ENCODE peak calls at places on chromosomes 1 and 21, in ten cellular contexts. N is foreskin fibroblast, I is fibroblast of villous mesenchyme, T is astrocyte of the cerebellum, V is GM23338, D is fibroblast of lung, A is ovary, H is stomach, Y is fibroblast of pulmonary artery, U is H1. Q is an unnamed sample.

GRCh38 chr1:109705411-109705810 is 6.6 kb upstream of the GSTM5 start:
- DNase-seq in N (no peak), I (no peak), T (no peak), V (no peak), D (no peak), A (no peak), H (peak), Y (no peak), U (no peak), Q (no peak)

GRCh38 chr1:235525314-235525713 is 21.1 kb upstream of the B3GALNT2 start:
- DNase-seq in N (peak), I (no peak), T (no peak), V (no peak), D (no peak), A (no peak), H (no peak), Y (peak), U (no peak), Q (no peak)

GRCh38 chr1:180310095-180310494 is 80.0 kb downstream of the LHX4 start:
- DNase-seq in N (peak), I (peak), T (no peak), V (no peak), D (peak), A (no peak), H (no peak), Y (peak), U (no peak), Q (peak)

GRCh38 chr21:32320726-32321125 is 22.1 kb downstream of the MRAP start:
- DNase-seq in N (no peak), I (no peak), T (no peak), V (no peak), D (no peak), A (no peak), H (no peak), Y (no peak), U (no peak), Q (no peak)

GRCh38 chr1:48674641-48675040 is 102.0 kb downstream of the BEND5 start:
- DNase-seq in N (peak), I (peak), T (peak), V (no peak), D (peak), A (no peak), H (no peak), Y (peak), U (no peak), Q (peak)

GRCh38 chr1:162372159-162373071 is 4.2 kb downstream of the SPATA46 start:
- DNase-seq in N (no peak), I (no peak), T (no peak), V (no peak), D (no peak), A (no peak), H (no peak), Y (no peak), U (no peak), Q (no peak)

GRCh38 chr1:19623523-19623922 is 20.6 kb upstream of the NBL1 start:
- DNase-seq in N (peak), I (no peak), T (no peak), V (no peak), D (no peak), A (no peak), H (no peak), Y (no peak), U (no peak), Q (no peak)

GRCh38 chr1:79006564-79006963 is at the start of gene ADGRL4:
- DNase-seq in N (peak), I (peak), T (peak), V (peak), D (peak), A (peak), H (no peak), Y (peak), U (peak), Q (peak)

GRCh38 chr1:220810179-220810653 is 23.5 kb downstream of the MTARC1 start:
- DNase-seq in N (peak), I (peak), T (peak), V (peak), D (peak), A (peak), H (peak), Y (peak), U (no peak), Q (peak)

GRCh38 chr1:39076127-39076798 is 50.1 kb downstream of the NDUFS5 start:
- DNase-seq in N (peak), I (peak), T (peak), V (no peak), D (peak), A (peak), H (peak), Y (peak), U (no peak), Q (peak)

GRCh38 chr1:111190931-111191451 is 9.5 kb downstream of the DENND2D start:
- DNase-seq in N (peak), I (peak), T (no peak), V (no peak), D (peak), A (no peak), H (no peak), Y (peak), U (no peak), Q (peak)

GRCh38 chr1:198491028-198491427 is 49.5 kb downstream of the ATP6V1G3 start:
- DNase-seq in N (no peak), I (no peak), T (no peak), V (peak), D (no peak), A (no peak), H (no peak), Y (no peak), U (no peak), Q (no peak)

GRCh38 chr1:83999316-83999819 is 436 bp upstream of the TTLL7 start:
- DNase-seq in N (peak), I (peak), T (peak), V (peak), D (peak), A (peak), H (peak), Y (peak), U (peak), Q (peak)

GRCh38 chr1:225654688-225655508 is 2.0 kb upstream of the ENAH start:
- DNase-seq in N (no peak), I (no peak), T (no peak), V (no peak), D (no peak), A (no peak), H (no peak), Y (no peak), U (no peak), Q (no peak)

GRCh38 chr21:45615145-45615711 is 28.3 kb upstream of the PCBP3 start:
- DNase-seq in N (no peak), I (peak), T (no peak), V (no peak), D (no peak), A (peak), H (peak), Y (peak), U (no peak), Q (peak)

GRCh38 chr1:31672988-31673387 is 28.3 kb upstream of the PEF1 start:
- DNase-seq in N (peak), I (no peak), T (no peak), V (peak), D (no peak), A (no peak), H (no peak), Y (no peak), U (no peak), Q (no peak)

GRCh38 chr1:183234660-183235476 is 48.8 kb downstream of the LAMC2 start:
- DNase-seq in N (peak), I (peak), T (peak), V (peak), D (peak), A (peak), H (peak), Y (peak), U (peak), Q (peak)

GRCh38 chr21:42423685-42424084 is 20.0 kb downstream of the UBASH3A start:
- DNase-seq in N (no peak), I (no peak), T (no peak), V (no peak), D (no peak), A (no peak), H (no peak), Y (no peak), U (no peak), Q (no peak)

GRCh38 chr1:189970331-189971230 is 507.1 kb downstream of the BRINP3 start:
- DNase-seq in N (no peak), I (no peak), T (no peak), V (peak), D (no peak), A (no peak), H (no peak), Y (no peak), U (no peak), Q (no peak)

GRCh38 chr1:211677659-211678058 is 2.2 kb upstream of the NEK2 start:
- DNase-seq in N (no peak), I (no peak), T (no peak), V (no peak), D (no peak), A (no peak), H (no peak), Y (no peak), U (no peak), Q (no peak)

GRCh38 chr1:53371121-53371666 is 43.3 kb upstream of the LRP8 start:
- DNase-seq in N (no peak), I (no peak), T (no peak), V (peak), D (no peak), A (peak), H (peak), Y (no peak), U (no peak), Q (no peak)

GRCh38 chr21:38804617-38805281 is 980 bp upstream of the ETS2 start:
- DNase-seq in N (peak), I (peak), T (no peak), V (peak), D (peak), A (peak), H (peak), Y (no peak), U (no peak), Q (peak)

GRCh38 chr1:23951646-23952095 is 8.0 kb upstream of the PNRC2 start:
- DNase-seq in N (peak), I (peak), T (peak), V (no peak), D (peak), A (no peak), H (no peak), Y (peak), U (no peak), Q (peak)

GRCh38 chr21:43290529-43291346 is 121.9 kb downstream of the CRYAA start:
- DNase-seq in N (no peak), I (no peak), T (no peak), V (no peak), D (no peak), A (no peak), H (no peak), Y (no peak), U (no peak), Q (no peak)

GRCh38 chr1:10718083-10718415 is 78.4 kb downstream of the CASZ1 start:
- DNase-seq in N (no peak), I (no peak), T (no peak), V (no peak), D (no peak), A (no peak), H (no peak), Y (no peak), U (no peak), Q (no peak)

GRCh38 chr1:204571631-204572030 is 55.4 kb downstream of the MDM4 start:
- DNase-seq in N (no peak), I (no peak), T (no peak), V (no peak), D (no peak), A (no peak), H (no peak), Y (no peak), U (no peak), Q (no peak)

GRCh38 chr1:147771216-147772125 is 11.1 kb upstream of the GJA5 start:
- DNase-seq in N (peak), I (no peak), T (no peak), V (no peak), D (no peak), A (no peak), H (no peak), Y (no peak), U (no peak), Q (peak)

GRCh38 chr1:51570063-51570720 is 46.7 kb upstream of the OSBPL9 start:
- DNase-seq in N (peak), I (no peak), T (no peak), V (no peak), D (no peak), A (no peak), H (no peak), Y (no peak), U (no peak), Q (no peak)

GRCh38 chr1:227417622-227418245 is 99.4 kb upstream of the CDC42BPA start:
- DNase-seq in N (peak), I (no peak), T (no peak), V (no peak), D (peak), A (no peak), H (no peak), Y (no peak), U (no peak), Q (no peak)

GRCh38 chr1:65681101-65681500 is 111.6 kb upstream of the PDE4B start:
- DNase-seq in N (peak), I (no peak), T (peak), V (no peak), D (peak), A (no peak), H (no peak), Y (peak), U (no peak), Q (peak)

GRCh38 chr1:175459839-175460238 is 267.3 kb upstream of the KIAA0040 start:
- DNase-seq in N (no peak), I (no peak), T (no peak), V (no peak), D (no peak), A (no peak), H (no peak), Y (no peak), U (no peak), Q (no peak)

GRCh38 chr1:32848354-32849063 is 22.2 kb downstream of the FNDC5 start:
- DNase-seq in N (no peak), I (no peak), T (no peak), V (no peak), D (no peak), A (no peak), H (no peak), Y (no peak), U (no peak), Q (no peak)

GRCh38 chr1:217274927-217275616 is 355.8 kb downstream of the GPATCH2 start:
- DNase-seq in N (peak), I (peak), T (no peak), V (no peak), D (peak), A (no peak), H (no peak), Y (peak), U (no peak), Q (peak)

DNA sequence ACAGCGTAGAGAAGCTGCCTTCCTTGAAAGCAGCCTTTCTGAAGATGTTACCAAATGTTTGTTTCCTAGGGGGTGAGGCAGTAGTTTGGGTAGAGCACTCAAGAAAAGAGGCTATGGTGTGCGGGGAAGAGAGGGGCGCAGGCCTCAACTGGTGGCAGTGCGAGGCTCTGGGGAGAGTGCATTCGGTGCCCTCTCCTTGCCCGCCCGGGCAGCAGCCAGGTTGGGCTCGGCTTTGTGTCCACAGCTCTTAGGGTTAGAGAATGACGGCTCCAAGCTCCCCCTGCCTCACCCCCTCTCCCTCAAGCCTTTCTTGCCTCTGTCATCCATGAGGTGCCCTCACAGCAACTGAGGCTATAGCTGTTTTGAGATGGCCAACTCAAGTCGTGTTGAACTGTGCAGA is 899 bp upstream of the SLFNL1 start:
- DNase-seq in N (no peak), I (no peak), T (no peak), V (no peak), D (no peak), A (no peak), H (no peak), Y (no peak), U (no peak), Q (no peak)
- TF ChIP-seq CTCF in N (no peak), I (no peak), T (no peak), V (no peak), D (no peak), A (no peak), H (no peak), Y (no peak), U (no peak), Q (no peak)

GRCh38 chr1:202704601-202705000 is 5.7 kb downstream of the SYT2 start:
- DNase-seq in N (no peak), I (no peak), T (no peak), V (no peak), D (no peak), A (peak), H (no peak), Y (no peak), U (no peak), Q (no peak)
- H3K4me3 ChIP-seq in N (no peak), I (no peak), T (no peak), V (no peak), D (no peak), A (no peak), H (no peak), Y (no peak), U (no peak), Q (no peak)

GRCh38 chr1:98049370-98050115 is 128.7 kb upstream of the DPYD start:
- DNase-seq in N (peak), I (no peak), T (no peak), V (peak), D (peak), A (no peak), H (peak), Y (no peak), U (no peak), Q (peak)

GRCh38 chr1:98045211-98046030 is 124.6 kb upstream of the DPYD start:
- DNase-seq in N (peak), I (peak), T (no peak), V (peak), D (peak), A (no peak), H (peak), Y (peak), U (no peak), Q (peak)

GRCh38 chr1:98046031-98046641 is 125.3 kb upstream of the DPYD start:
- DNase-seq in N (peak), I (peak), T (no peak), V (peak), D (peak), A (no peak), H (no peak), Y (peak), U (no peak), Q (peak)

GRCh38 chr1:98051065-98051675 is 130.3 kb upstream of the DPYD start:
- DNase-seq in N (peak), I (peak), T (peak), V (peak), D (peak), A (peak), H (peak), Y (peak), U (no peak), Q (peak)

GRCh38 chr1:98048234-98048633 is 127.4 kb upstream of the DPYD start:
- DNase-seq in N (peak), I (peak), T (peak), V (peak), D (peak), A (peak), H (peak), Y (peak), U (peak), Q (peak)
- TF ChIP-seq CTCF in N (no peak), I (no peak), T (no peak), V (no peak), D (no peak), A (no peak), H (no peak), Y (no peak), U (no peak), Q (peak)

GRCh38 chr1:1370771-1371300 is 4.2 kb downstream of the AURKAIP1 start:
- DNase-seq in N (no peak), I (no peak), T (no peak), V (no peak), D (no peak), A (no peak), H (no peak), Y (no peak), U (no peak), Q (no peak)
- H3K4me3 ChIP-seq in N (no peak), I (no peak), T (no peak), V (no peak), D (no peak), A (no peak), H (no peak), Y (no peak), U (no peak), Q (no peak)

GRCh38 chr1:100360790-100361232 is 8.5 kb downstream of the CDC14A start:
- DNase-seq in N (peak), I (peak), T (peak), V (no peak), D (peak), A (peak), H (peak), Y (peak), U (no peak), Q (peak)

GRCh38 chr1:100354971-100355394 is 2.7 kb downstream of the CDC14A start:
- DNase-seq in N (peak), I (peak), T (peak), V (peak), D (peak), A (no peak), H (peak), Y (peak), U (no peak), Q (peak)

GRCh38 chr1:100359139-100359538 is 6.8 kb downstream of the CDC14A start:
- DNase-seq in N (no peak), I (no peak), T (no peak), V (no peak), D (no peak), A (no peak), H (no peak), Y (no peak), U (no peak), Q (no peak)

GRCh38 chr1:100361249-100362089 is 9.2 kb downstream of the CDC14A start:
- DNase-seq in N (no peak), I (no peak), T (no peak), V (no peak), D (no peak), A (no peak), H (no peak), Y (no peak), U (no peak), Q (no peak)

GRCh38 chr1:100358210-100358609 is 5.9 kb downstream of the CDC14A start:
- DNase-seq in N (peak), I (peak), T (no peak), V (peak), D (peak), A (no peak), H (no peak), Y (peak), U (no peak), Q (peak)
- TF ChIP-seq CTCF in N (peak), I (peak), T (peak), V (peak), D (peak), A (no peak), H (no peak), Y (peak), U (peak), Q (peak)

GRCh38 chr1:43284711-43285110 is 670 bp downstream of the C1orf210 start:
- DNase-seq in N (no peak), I (no peak), T (no peak), V (no peak), D (no peak), A (peak), H (no peak), Y (no peak), U (no peak), Q (no peak)

GRCh38 chr1:43280683-43281082 is 4.7 kb downstream of the C1orf210 start:
- DNase-seq in N (no peak), I (no peak), T (no peak), V (no peak), D (no peak), A (peak), H (no peak), Y (no peak), U (no peak), Q (no peak)

GRCh38 chr1:43279666-43280065 is 5.7 kb downstream of the C1orf210 start:
- DNase-seq in N (no peak), I (no peak), T (no peak), V (no peak), D (no peak), A (peak), H (no peak), Y (no peak), U (no peak), Q (no peak)

GRCh38 chr1:43284065-43284464 is 1.3 kb downstream of the C1orf210 start:
- DNase-seq in N (no peak), I (no peak), T (no peak), V (no peak), D (no peak), A (peak), H (no peak), Y (no peak), U (no peak), Q (no peak)

DNA sequence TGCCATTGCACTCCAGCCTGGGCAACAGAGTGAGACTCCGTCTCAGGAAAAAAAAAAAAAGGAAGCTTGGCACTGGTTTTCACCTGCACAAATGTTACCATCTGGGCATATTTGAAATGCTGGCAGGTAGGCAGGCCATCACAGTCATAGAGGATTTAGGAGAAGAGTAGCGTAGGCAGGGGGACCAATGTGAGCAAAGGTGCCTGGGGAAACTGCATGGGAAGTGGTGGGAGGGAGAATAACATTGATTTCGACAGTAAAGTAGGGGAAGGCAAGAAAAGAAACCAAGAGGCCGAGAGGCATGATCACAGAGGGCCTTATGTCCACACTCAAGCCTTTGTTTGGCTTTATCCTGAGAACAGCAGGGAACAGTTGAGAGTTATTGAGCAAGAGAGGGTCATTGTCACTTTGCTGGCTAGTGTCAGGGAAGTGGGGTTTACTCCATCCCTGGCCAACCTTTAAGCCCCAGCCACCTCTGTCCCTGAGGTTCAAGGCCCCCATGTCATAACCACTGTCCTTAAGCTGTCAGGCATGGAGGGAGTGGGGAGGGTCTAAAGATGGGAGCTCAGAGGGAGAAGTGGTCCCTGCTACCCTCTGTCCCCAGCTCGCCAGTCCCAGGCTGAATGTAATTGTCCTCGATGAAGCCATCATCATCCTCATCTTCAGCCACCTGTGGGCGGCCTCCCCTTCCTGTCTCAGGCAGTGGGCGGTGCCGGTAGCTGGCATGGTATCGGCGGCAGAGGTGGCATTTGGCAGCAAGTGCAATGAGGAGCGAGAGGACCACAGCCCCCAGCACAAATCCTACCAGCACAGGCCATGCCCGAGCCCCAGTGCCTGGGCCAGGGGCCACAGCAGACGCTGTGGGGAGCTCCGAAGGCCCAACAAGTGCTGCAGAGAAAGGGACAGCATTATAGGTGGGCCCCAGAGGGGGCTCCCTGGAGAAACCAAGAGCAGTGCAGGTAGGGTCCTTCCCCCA is 2.9 kb downstream of the C1orf210 start:
- DNase-seq in N (no peak), I (no peak), T (no peak), V (no peak), D (no peak), A (peak), H (no peak), Y (no peak), U (no peak), Q (no peak)
- H3K4me3 ChIP-seq in N (no peak), I (no peak), T (no peak), V (no peak), D (no peak), A (no peak), H (no peak), Y (no peak), U (no peak), Q (no peak)

Q was measured in fibroblast of the aortic adventitia.